ENCODE peak calls at places on chromosomes 7 and 10, in nine cellular contexts. G is transverse colon, W is GM23338, J is GM12878, B is sigmoid colon, A is prostate gland, X is vagina, I is stomach, R is SK-N-SH. F is an unnamed sample. For H3K4me1, the result is how much of the 10 kb centered on the place peaks cover.

GRCh38 chr10:5466451-5466996 is 32.8 kb downstream of the CALML5 start:
- DNase-seq in G (peak), W (peak), I (peak), B (peak), J (no peak), R (no peak), X (no peak), A (peak), F (no peak)

GRCh38 chr7:105963038-105963667 is at the start of gene CDHR3:
- DNase-seq in I (peak), G (no peak), J (no peak), A (peak), X (no peak), W (no peak), R (no peak), B (no peak), F (no peak)

GRCh38 chr10:104406715-104407517 is 53.3 kb downstream of the CFAP58 start:
- DNase-seq in J (no peak), X (no peak), A (peak), R (peak), G (no peak), B (no peak), I (no peak), W (peak), F (no peak)

GRCh38 chr7:90560730-90561129 is 35.4 kb upstream of the CDK14 start:
- DNase-seq in B (no peak), J (no peak), X (no peak), W (no peak), G (no peak), I (no peak), R (no peak), A (no peak), F (no peak)

GRCh38 chr10:110944997-110945396 is 25.6 kb downstream of the SHOC2 start:
- DNase-seq in B (no peak), J (no peak), A (no peak), I (no peak), X (no peak), G (no peak), W (no peak), R (no peak), F (no peak)

GRCh38 chr7:140230862-140231778 is 54.3 kb upstream of the KDM7A start:
- DNase-seq in X (no peak), W (peak), A (peak), G (peak), B (peak), R (peak), J (no peak), I (peak), F (peak)

GRCh38 chr7:2567663-2568238 is 9.0 kb downstream of the IQCE start:
- DNase-seq in I (no peak), A (no peak), R (peak), W (peak), X (no peak), B (no peak), J (no peak), G (no peak), F (no peak)

GRCh38 chr10:124737221-124737620 is 7.0 kb downstream of the FAM53B start:
- DNase-seq in R (no peak), X (peak), W (no peak), G (no peak), J (no peak), A (no peak), B (no peak), I (no peak), F (no peak)

GRCh38 chr10:50545846-50546245 is 77.9 kb downstream of the SGMS1 start:
- DNase-seq in A (no peak), R (no peak), X (no peak), B (no peak), I (no peak), G (no peak), W (no peak), J (no peak), F (no peak)

GRCh38 chr10:2212196-2212719 is 474.9 kb upstream of the ADARB2 start:
- DNase-seq in X (no peak), G (no peak), B (no peak), A (no peak), W (no peak), I (no peak), J (no peak), R (no peak), F (no peak)

GRCh38 chr7:26090927-26091519 is 61.0 kb upstream of the NFE2L3 start:
- DNase-seq in A (peak), G (no peak), B (no peak), I (no peak), X (no peak), W (peak), R (peak), J (peak), F (no peak)

GRCh38 chr7:123929107-123929506 is 4.1 kb downstream of the SPAM1 start:
- DNase-seq in J (no peak), B (no peak), G (peak), X (no peak), R (no peak), I (peak), A (peak), W (no peak), F (no peak)

GRCh38 chr7:74215921-74216320 is 6.1 kb downstream of the LAT2 start:
- DNase-seq in G (no peak), W (no peak), I (no peak), X (no peak), A (no peak), J (no peak), R (no peak), B (no peak), F (no peak)

GRCh38 chr7:86995052-86995725 is 64.3 kb downstream of the ELAPOR2 start:
- DNase-seq in A (no peak), W (no peak), R (no peak), X (no peak), I (no peak), B (no peak), J (no peak), G (no peak), F (no peak)

GRCh38 chr7:132149801-132150310 is 426.4 kb downstream of the PLXNA4 start:
- DNase-seq in B (no peak), W (no peak), J (no peak), G (no peak), I (no peak), R (no peak), X (no peak), A (no peak), F (no peak)

GRCh38 chr10:72337039-72337629 is 17.6 kb downstream of the DNAJB12 start:
- DNase-seq in B (peak), X (no peak), G (peak), R (peak), I (peak), W (peak), A (peak), J (no peak), F (peak)

GRCh38 chr10:2700626-2701305 is 366.6 kb upstream of the PFKP start:
- DNase-seq in X (no peak), W (no peak), J (peak), A (no peak), I (no peak), R (no peak), G (no peak), B (no peak), F (no peak)

GRCh38 chr7:132742152-132742551 is 165.9 kb upstream of the PLXNA4 start:
- DNase-seq in A (no peak), B (no peak), X (no peak), R (no peak), I (peak), J (no peak), G (no peak), W (no peak), F (no peak)

GRCh38 chr7:1666779-1667565 is 3.1 kb upstream of the ELFN1 start:
- DNase-seq in W (peak), I (no peak), G (no peak), A (no peak), R (peak), X (no peak), J (no peak), B (peak), F (peak)

GRCh38 chr10:74585231-74586087 is 240.9 kb upstream of the KAT6B start:
- DNase-seq in R (peak), B (no peak), W (no peak), A (peak), J (peak), G (no peak), I (no peak), X (no peak), F (no peak)

GRCh38 chr10:102395677-102396197 is at the start of gene NFKB2:
- DNase-seq in B (no peak), J (no peak), X (no peak), A (no peak), W (no peak), G (no peak), R (peak), I (no peak), F (peak)

GRCh38 chr7:149220534-149220933 is 18.9 kb upstream of the ZNF212 start:
- DNase-seq in J (no peak), I (no peak), A (no peak), W (no peak), B (no peak), R (peak), X (no peak), G (no peak), F (no peak)

GRCh38 chr7:44971188-44971907 is 7.5 kb downstream of the MYO1G start:
- DNase-seq in A (no peak), B (peak), I (no peak), G (no peak), R (peak), X (no peak), J (no peak), W (no peak), F (peak)

GRCh38 chr10:20743935-20744334 is 153.2 kb downstream of the NEBL start:
- DNase-seq in G (no peak), B (no peak), I (no peak), R (no peak), A (no peak), X (no peak), W (no peak), J (no peak), F (no peak)

GRCh38 chr10:77416327-77417135 is 221.1 kb downstream of the KCNMA1 start:
- DNase-seq in R (no peak), J (no peak), W (no peak), A (no peak), I (no peak), G (no peak), B (no peak), X (no peak), F (no peak)

GRCh38 chr10:99630439-99630838 is 10.2 kb upstream of the SLC25A28 start:
- DNase-seq in X (no peak), A (peak), I (peak), R (peak), G (peak), J (no peak), B (no peak), W (no peak), F (no peak)

GRCh38 chr10:24318517-24318916 is 109.6 kb downstream of the KIAA1217 start:
- DNase-seq in G (no peak), R (no peak), B (no peak), A (no peak), I (no peak), J (no peak), W (no peak), X (peak), F (no peak)

DNA sequence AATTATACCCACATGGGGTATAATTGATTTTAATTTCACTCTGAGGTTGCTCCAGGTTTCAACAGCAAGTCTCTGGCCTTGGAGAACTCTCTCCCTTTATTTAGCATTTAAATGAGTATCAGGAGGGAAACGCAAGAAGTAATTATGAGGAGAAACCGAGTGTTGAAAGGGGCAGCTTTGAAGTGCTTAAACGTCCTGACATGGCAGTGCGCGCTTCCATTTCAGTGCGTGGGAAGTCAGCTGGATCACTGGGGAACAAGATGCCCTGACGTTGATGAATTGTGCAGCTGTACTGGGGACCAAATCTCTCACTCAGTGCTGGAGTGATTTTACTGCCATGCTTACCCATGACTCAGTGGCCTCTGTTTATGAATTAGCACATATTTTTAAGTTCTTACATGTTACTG is 106.1 kb upstream of the PRR15 start:
- DNase-seq in R (no peak), W (no peak), J (no peak), I (no peak), A (no peak), G (no peak), B (no peak), X (no peak), F (no peak)
- TF ChIP-seq CTCF in R (no peak), W (no peak), J (no peak), I (no peak), A (no peak), G (no peak), B (no peak), X (no peak), F (no peak)

GRCh38 chr10:60934215-60935175 is 9.5 kb downstream of the RHOBTB1 start:
- DNase-seq in I (no peak), B (no peak), J (no peak), G (no peak), R (no peak), W (no peak), X (no peak), A (no peak), F (no peak)

GRCh38 chr10:60932756-60933155 is 11.2 kb downstream of the RHOBTB1 start:
- DNase-seq in B (no peak), I (no peak), J (no peak), X (no peak), R (no peak), W (peak), A (no peak), G (no peak), F (no peak)

DNA sequence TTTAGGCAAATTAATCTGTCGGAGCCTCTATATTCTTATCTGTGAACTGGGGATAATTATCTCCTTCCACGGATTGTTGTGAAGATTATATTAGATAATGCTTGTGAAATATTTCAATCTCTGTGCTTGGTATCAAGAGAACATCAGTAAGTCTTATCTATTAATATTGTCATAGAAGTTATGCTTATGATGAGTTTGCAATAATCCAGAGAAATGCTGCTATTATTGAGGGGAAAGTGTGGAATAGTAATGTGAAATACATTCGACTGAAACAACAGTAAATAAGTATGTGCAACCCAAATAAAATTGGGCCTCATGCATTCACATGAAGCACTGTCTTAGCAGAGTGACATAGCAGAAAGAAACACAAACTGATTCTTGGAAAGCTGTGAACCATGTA is 13.7 kb downstream of the RHOBTB1 start:
- DNase-seq in A (no peak), G (no peak), W (no peak), X (no peak), B (no peak), I (no peak), J (no peak), R (no peak), F (no peak)
- TF ChIP-seq POLR2AphosphoS5 in A (no peak), G (no peak), W (no peak), X (no peak), B (no peak), I (no peak), J (no peak), R (no peak), F (no peak)

DNA sequence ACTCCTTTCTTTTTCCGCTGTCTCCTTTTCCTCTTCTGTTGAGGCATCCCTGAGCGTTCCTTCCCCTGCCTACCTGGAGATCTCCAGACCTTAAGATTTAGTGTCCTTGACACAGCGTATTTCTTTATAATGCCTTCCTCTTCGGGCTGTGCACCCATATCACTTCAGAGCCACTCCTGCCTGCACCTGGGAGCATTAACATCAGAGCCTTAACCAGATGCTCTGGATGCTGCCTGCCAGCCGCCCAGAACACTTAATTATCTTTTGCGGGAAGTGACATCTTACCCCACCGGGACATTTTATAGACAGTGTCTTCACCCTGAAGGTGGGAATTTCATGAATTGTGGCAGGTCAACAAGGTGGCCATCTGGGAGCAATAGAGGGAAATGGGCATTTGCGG is 24.2 kb downstream of the UBTD1 start:
- DNase-seq in B (no peak), W (no peak), I (no peak), J (no peak), X (no peak), R (no peak), G (no peak), A (no peak), F (no peak)
- H3K4me1 ChIP-seq in B (under half), W (under half), I (under half), J (under half), X (under half), R (under half), G (under half), A (under half), F (under half)

DNA sequence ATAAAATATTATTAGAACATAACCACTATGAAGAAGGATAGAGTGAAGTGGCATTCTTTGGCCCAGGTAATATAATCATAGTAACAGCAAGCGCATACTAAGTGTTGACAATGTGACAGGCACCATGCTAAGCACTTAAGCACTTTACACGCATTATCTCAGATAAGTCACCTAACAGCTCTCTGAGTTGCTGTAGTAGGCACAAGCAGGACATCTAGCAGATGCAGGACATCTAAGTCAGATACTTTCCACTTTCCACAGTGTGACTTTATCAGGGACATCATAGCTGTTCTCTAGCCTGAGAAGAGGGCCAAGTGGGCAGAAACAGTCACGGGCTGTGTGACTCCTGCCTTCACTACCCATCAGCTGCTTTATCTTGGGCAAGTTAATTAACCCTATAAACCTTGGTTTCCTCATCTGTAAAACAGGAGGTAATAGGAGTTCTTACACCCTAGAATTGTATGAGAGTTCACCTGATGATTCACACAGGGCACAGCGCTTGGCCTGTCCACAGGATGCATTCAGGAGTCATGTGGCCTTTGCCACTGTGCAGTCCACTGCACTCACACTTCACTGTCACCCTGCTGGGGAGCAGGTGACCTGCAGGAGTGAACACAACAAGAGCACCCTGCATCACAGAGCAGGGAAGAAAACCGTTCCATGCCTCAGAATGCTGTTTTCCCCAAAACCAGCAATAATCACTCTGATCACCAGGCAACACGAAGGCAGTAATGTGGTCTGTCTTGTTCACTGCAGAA is 12.4 kb downstream of the LIPA start:
- DNase-seq in G (no peak), I (no peak), W (no peak), A (no peak), B (no peak), J (no peak), X (no peak), R (no peak), F (no peak)
- TF ChIP-seq CTCF in G (no peak), I (no peak), W (no peak), A (no peak), B (no peak), J (no peak), X (no peak), R (no peak), F (no peak)

GRCh38 chr10:114821293-114821914 is at the start of gene FHIP2A:
- DNase-seq in A (peak), I (peak), B (peak), G (peak), X (no peak), R (peak), W (peak), J (no peak), F (peak)
- TF ChIP-seq POLR2AphosphoS5 in A (no peak), I (no peak), B (no peak), G (peak), X (no peak), R (no peak), W (no peak), J (peak), F (peak)

DNA sequence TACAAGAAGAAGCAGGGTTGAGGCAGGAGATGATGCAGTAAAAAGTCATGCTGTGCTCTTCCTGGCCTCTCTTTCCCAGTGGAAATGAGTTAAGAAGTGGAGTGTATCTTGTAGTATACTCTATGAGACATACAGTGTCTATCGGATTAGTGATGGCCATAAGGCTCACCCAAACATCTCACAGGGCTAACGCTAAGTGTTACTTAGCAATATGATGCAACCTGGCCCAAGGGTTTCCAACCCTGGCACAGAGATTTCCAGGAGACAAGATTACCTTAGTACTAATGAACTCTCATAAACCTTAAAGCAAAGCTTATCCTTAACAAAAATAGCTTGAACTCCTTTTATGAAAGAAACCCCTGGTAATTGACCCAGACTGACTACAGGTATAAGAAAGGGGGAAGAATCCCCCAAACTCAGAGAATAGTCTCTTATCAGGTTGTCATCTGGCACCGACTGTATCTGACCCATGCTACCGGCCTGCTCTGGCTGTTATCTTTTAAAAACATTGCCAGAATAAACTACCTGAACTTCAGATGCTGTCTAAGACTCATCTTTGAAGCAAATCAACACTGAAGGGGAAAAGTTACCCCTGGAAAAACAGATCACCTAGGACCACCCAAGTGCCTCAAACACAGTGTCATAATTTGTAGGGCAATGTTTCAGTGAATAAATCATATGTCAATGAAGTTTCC is 1002.0 kb downstream of the REEP3 start:
- DNase-seq in I (no peak), J (no peak), B (no peak), W (no peak), R (no peak), A (no peak), X (no peak), G (no peak), F (no peak)
- H3K4me1 ChIP-seq in I (under half), J (under half), B (under half), W (under half), R (under half), A (under half), X (under half), G (under half), F (under half)

GRCh38 chr10:97943294-97943693 is 87.1 kb downstream of the CRTAC1 start:
- DNase-seq in A (no peak), R (no peak), W (no peak), J (no peak), B (no peak), G (no peak), I (no peak), X (no peak), F (no peak)
- TF ChIP-seq CTCF in A (no peak), R (peak), W (no peak), J (no peak), B (no peak), G (no peak), I (no peak), X (no peak), F (no peak)

GRCh38 chr7:71574153-71574894 is 442.4 kb downstream of the GALNT17 start:
- DNase-seq in W (peak), G (no peak), I (no peak), J (no peak), R (no peak), X (no peak), A (no peak), B (no peak), F (no peak)
- TF ChIP-seq POLR2AphosphoS5 in W (no peak), G (no peak), I (no peak), J (no peak), R (no peak), X (no peak), A (no peak), B (no peak), F (no peak)

F was measured in spleen.